ENCODE peak calls at places on chromosomes 3 and 15, in four cellular contexts. N is GM12878, K is K562, S is HepG2. P is an unnamed sample.

GRCh38 chr3:178901204-178901603 is 170.4 kb downstream of the ZMAT3 start:
- DNase-seq in N (no peak), K (no peak), S (no peak), P (no peak)

GRCh38 chr3:111853071-111853470 is 6.0 kb upstream of the PHLDB2 start:
- DNase-seq in N (no peak), K (no peak), S (no peak), P (no peak)

GRCh38 chr3:149547413-149547812 is 72.9 kb downstream of the TM4SF4 start:
- DNase-seq in N (no peak), K (no peak), S (no peak), P (no peak)

GRCh38 chr3:106381265-106381942 is 512.6 kb upstream of the CBLB start:
- DNase-seq in N (no peak), K (no peak), S (no peak), P (no peak)

GRCh38 chr3:98058244-98058960 is 23.3 kb upstream of the GABRR3 start:
- DNase-seq in N (no peak), K (no peak), S (no peak), P (no peak)

GRCh38 chr3:123021388-123021787 is 6.2 kb downstream of the SEMA5B start:
- DNase-seq in N (no peak), K (no peak), S (no peak), P (no peak)

GRCh38 chr15:71111950-71112349 is 3.3 kb upstream of the THSD4 start:
- DNase-seq in N (no peak), K (no peak), S (no peak), P (no peak)

GRCh38 chr3:13305623-13306022 is 114.5 kb downstream of the NUP210 start:
- DNase-seq in N (no peak), K (no peak), S (no peak), P (no peak)

GRCh38 chr15:64856429-64857145 is 14.9 kb downstream of the PLEKHO2 start:
- DNase-seq in N (no peak), K (no peak), S (peak; percentile 78), P (no peak)

GRCh38 chr15:81101894-81102815 is 31.9 kb upstream of the CFAP161 start:
- DNase-seq in N (no peak), K (no peak), S (no peak), P (no peak)

GRCh38 chr3:130900959-130901358 is 7.1 kb downstream of the ATP2C1 start:
- DNase-seq in N (no peak), K (no peak), S (peak; percentile 3), P (no peak)

GRCh38 chr3:16665282-16665741 is 60.1 kb upstream of the DAZL start:
- DNase-seq in N (no peak), K (peak; percentile 16), S (no peak), P (no peak)

GRCh38 chr3:61841111-61841845 is 279.9 kb downstream of the PTPRG start:
- DNase-seq in N (no peak), K (no peak), S (no peak), P (no peak)

GRCh38 chr3:138513073-138513843 is 78.8 kb downstream of the ESYT3 start:
- DNase-seq in N (peak; percentile 9), K (no peak), S (no peak), P (peak; percentile 4)

GRCh38 chr3:30324587-30324986 is 281.8 kb upstream of the TGFBR2 start:
- DNase-seq in N (no peak), K (no peak), S (no peak), P (no peak)

GRCh38 chr3:55782806-55783205 is 295.7 kb upstream of the WNT5A start:
- DNase-seq in N (no peak), K (no peak), S (no peak), P (no peak)

GRCh38 chr3:66609660-66610547 is 109.1 kb upstream of the LRIG1 start:
- DNase-seq in N (no peak), K (no peak), S (no peak), P (no peak)

GRCh38 chr3:116607205-116607604 is 102.4 kb upstream of the TUSC7 start:
- DNase-seq in N (no peak), K (no peak), S (no peak), P (no peak)

GRCh38 chr3:148790370-148790769 is 37.2 kb upstream of the CPB1 start:
- DNase-seq in N (no peak), K (no peak), S (no peak), P (no peak)

GRCh38 chr15:94196536-94196935 is 34.8 kb upstream of the MCTP2 start:
- DNase-seq in N (no peak), K (no peak), S (no peak), P (no peak)

GRCh38 chr15:91849749-91850161 is 3.8 kb upstream of the SLCO3A1 start:
- DNase-seq in N (no peak), K (peak; percentile 18), S (peak; percentile 30), P (no peak)

GRCh38 chr3:66442254-66443249 is 58.3 kb downstream of the LRIG1 start:
- DNase-seq in N (no peak), K (peak; percentile 2), S (peak; percentile 75), P (no peak)

GRCh38 chr3:197507541-197507940 is 48.2 kb downstream of the BDH1 start:
- DNase-seq in N (no peak), K (no peak), S (no peak), P (no peak)

GRCh38 chr3:197507081-197507480 is 48.7 kb downstream of the BDH1 start:
- DNase-seq in N (no peak), K (no peak), S (no peak), P (no peak)

GRCh38 chr3:197508051-197508451 is 47.7 kb downstream of the BDH1 start:
- DNase-seq in N (no peak), K (no peak), S (no peak), P (no peak)

GRCh38 chr3:197504239-197505191 is 51.3 kb downstream of the BDH1 start:
- DNase-seq in N (no peak), K (no peak), S (no peak), P (no peak)

DNA sequence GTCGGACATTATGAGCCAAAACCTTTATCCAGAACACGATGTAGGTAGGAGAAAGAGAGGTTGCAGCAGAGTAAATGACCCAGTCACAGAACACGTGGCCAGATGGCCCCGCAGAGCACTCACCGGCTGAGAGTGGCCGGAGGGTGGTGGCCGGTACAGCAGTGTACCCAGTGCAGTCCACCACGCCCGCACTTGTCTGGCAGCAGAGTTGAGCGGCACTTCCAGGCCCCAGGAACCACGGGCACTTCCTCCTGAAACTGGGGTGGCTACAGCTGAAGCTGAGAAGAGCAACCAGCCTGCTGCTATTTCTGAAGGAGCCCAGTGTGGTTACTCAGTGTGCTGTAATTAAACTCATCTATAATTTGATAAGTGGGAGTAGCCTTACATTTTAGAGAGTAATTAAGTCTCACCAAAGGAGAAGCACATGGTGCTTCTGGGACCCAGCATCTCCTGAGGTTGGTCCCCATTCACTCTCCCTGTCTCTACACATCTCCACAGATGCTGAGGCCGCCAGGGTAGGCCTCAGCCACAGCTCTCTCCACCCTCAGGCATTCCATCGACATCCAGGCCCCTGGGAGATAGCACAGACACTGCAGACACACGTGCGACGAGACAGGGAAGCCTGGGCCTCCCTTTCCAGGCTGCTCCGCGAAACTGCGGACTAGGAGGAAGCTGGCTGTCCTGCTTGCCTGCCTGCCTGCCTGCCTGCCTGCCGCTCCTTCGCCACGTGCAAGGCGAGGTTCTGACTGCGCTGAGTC is 49.8 kb downstream of the BDH1 start:
- DNase-seq in N (no peak), K (no peak), S (no peak), P (no peak)
- TF ChIP-seq TAF1 in N (no peak), K (no peak), S (no peak), P (no peak)

GRCh38 chr3:193593666-193594025 is 638 bp downstream of the OPA1 start:
- DNase-seq in N (no peak), K (peak; percentile 58), S (peak; percentile 7), P (peak; percentile 16)
- TF ChIP-seq TAF1 in N (no peak), K (no peak), S (no peak), P (no peak)

GRCh38 chr3:44903751-44904150 is 29.3 kb downstream of the TGM4 start:
- DNase-seq in N (no peak), K (no peak), S (no peak), P (no peak)
- TF ChIP-seq TAF1 in N (no peak), K (no peak), S (no peak), P (no peak)

GRCh38 chr3:7669641-7670040 is 808.7 kb downstream of the GRM7 start:
- DNase-seq in N (no peak), K (no peak), S (no peak), P (no peak)

GRCh38 chr3:7667774-7668173 is 806.9 kb downstream of the GRM7 start:
- DNase-seq in N (no peak), K (no peak), S (no peak), P (no peak)

GRCh38 chr3:7672124-7672523 is 811.2 kb downstream of the GRM7 start:
- DNase-seq in N (no peak), K (no peak), S (no peak), P (no peak)
- TF ChIP-seq TAF1 in N (no peak), K (no peak), S (no peak), P (no peak)